ENCODE peak calls at places on chromosomes 12 and 14, in seven cellular contexts. A is ascending aorta, Q is HEK293T, R is T47D, X is endodermal cell, P is mesendoderm, U is stomach. H is an unnamed sample.

GRCh38 chr12:69052613-69053408 is 119.8 kb upstream of the CPM start:
- DNase-seq in A (no peak), Q (no peak), R (no peak), X (peak; percentile 90), P (peak; percentile 91), U (no peak), H (peak; percentile 75)

GRCh38 chr12:57214398-57214781 is 2.2 kb upstream of the NXPH4 start:
- DNase-seq in A (no peak), Q (peak; percentile 82), R (peak; percentile 77), X (peak; percentile 95), P (peak; percentile 80), U (peak; percentile 69), H (peak; percentile 69)

GRCh38 chr14:60632257-60632656 is 17.0 kb downstream of the SIX1 start:
- DNase-seq in A (no peak), Q (no peak), R (no peak), X (no peak), P (no peak), U (no peak), H (no peak)

GRCh38 chr14:54567634-54568561 is 970 bp downstream of the SAMD4A start:
- DNase-seq in A (no peak), Q (peak; percentile 48), R (peak; percentile 28), X (peak; percentile 87), P (peak; percentile 79), U (peak; percentile 50), H (peak; percentile 43)

GRCh38 chr14:88522393-88522792 is 32.4 kb downstream of the PTPN21 start:
- DNase-seq in A (no peak), Q (no peak), R (no peak), X (no peak), P (no peak), U (no peak), H (no peak)

GRCh38 chr12:27940245-27940644 is 32.3 kb downstream of the PTHLH start:
- DNase-seq in A (no peak), Q (no peak), R (no peak), X (no peak), P (no peak), U (no peak), H (no peak)

GRCh38 chr14:68401320-68401719 is 391.5 kb downstream of the ZFP36L1 start:
- DNase-seq in A (no peak), Q (no peak), R (no peak), X (no peak), P (peak; percentile 93), U (no peak), H (no peak)

GRCh38 chr12:14871886-14872285 is 13.8 kb downstream of the MGP start:
- DNase-seq in A (no peak), Q (no peak), R (no peak), X (no peak), P (no peak), U (no peak), H (no peak)

GRCh38 chr14:106308839-106309389 is 782.5 kb downstream of the TMEM121 start:
- DNase-seq in A (no peak), Q (no peak), R (no peak), X (peak; percentile 75), P (peak; percentile 49), U (peak; percentile 46), H (no peak)

GRCh38 chr14:104140213-104140462 is 1.8 kb downstream of the KIF26A start:
- DNase-seq in A (no peak), Q (no peak), R (no peak), X (no peak), P (no peak), U (no peak), H (no peak)

GRCh38 chr12:68972570-68972969 is 39.6 kb upstream of the CPM start:
- DNase-seq in A (no peak), Q (no peak), R (no peak), X (no peak), P (no peak), U (no peak), H (no peak)

GRCh38 chr12:124720687-124721500 is 142.8 kb downstream of the SCARB1 start:
- DNase-seq in A (no peak), Q (peak; percentile 44), R (no peak), X (no peak), P (no peak), U (peak; percentile 68), H (peak; percentile 63)

GRCh38 chr12:109534456-109534855 is 38.8 kb downstream of the MMAB start:
- DNase-seq in A (no peak), Q (no peak), R (no peak), X (no peak), P (no peak), U (no peak), H (no peak)

GRCh38 chr12:238116-238515 is 24.2 kb upstream of the SLC6A12 start:
- DNase-seq in A (no peak), Q (no peak), R (no peak), X (no peak), P (no peak), U (no peak), H (no peak)

GRCh38 chr12:50110127-50110761 is 1.8 kb upstream of the COX14 start:
- DNase-seq in A (no peak), Q (no peak), R (peak; percentile 16), X (no peak), P (peak; percentile 36), U (peak; percentile 70), H (no peak)

GRCh38 chr14:89399594-89400068 is 17.4 kb downstream of the FOXN3 start:
- DNase-seq in A (no peak), Q (peak; percentile 30), R (no peak), X (peak; percentile 66), P (peak; percentile 97), U (no peak), H (peak; percentile 59)

GRCh38 chr12:25017336-25017735 is 68.4 kb upstream of the BCAT1 start:
- DNase-seq in A (no peak), Q (no peak), R (no peak), X (no peak), P (no peak), U (no peak), H (no peak)

GRCh38 chr12:32455607-32456063 is 56.3 kb downstream of the FGD4 start:
- DNase-seq in A (no peak), Q (peak; percentile 34), R (peak; percentile 41), X (peak; percentile 31), P (peak; percentile 59), U (no peak), H (peak; percentile 63)

GRCh38 chr12:118432812-118433540 is 56.6 kb downstream of the SUDS3 start:
- DNase-seq in A (no peak), Q (no peak), R (no peak), X (no peak), P (no peak), U (no peak), H (peak; percentile 40)

GRCh38 chr12:7907009-7907408 is 29.0 kb downstream of the SLC2A3 start:
- DNase-seq in A (no peak), Q (peak; percentile 63), R (no peak), X (peak; percentile 96), P (peak; percentile 96), U (peak; percentile 39), H (peak; percentile 41)

GRCh38 chr14:104307246-104307626 is 168.8 kb downstream of the KIF26A start:
- DNase-seq in A (no peak), Q (no peak), R (no peak), X (no peak), P (no peak), U (no peak), H (no peak)

GRCh38 chr12:110165540-110166159 is 41.5 kb downstream of the IFT81 start:
- DNase-seq in A (no peak), Q (no peak), R (no peak), X (peak; percentile 59), P (peak; percentile 81), U (no peak), H (no peak)

GRCh38 chr12:6767592-6768384 is 1.6 kb downstream of the PTMS start:
- DNase-seq in A (no peak), Q (no peak), R (no peak), X (peak; percentile 77), P (no peak), U (no peak), H (no peak)

GRCh38 chr14:63855272-63855671 is 2.5 kb downstream of the SYNE2 start:
- DNase-seq in A (no peak), Q (no peak), R (no peak), X (no peak), P (no peak), U (no peak), H (no peak)

GRCh38 chr14:102317564-102318248 is 1.8 kb upstream of the ZNF839 start:
- DNase-seq in A (no peak), Q (no peak), R (peak; percentile 40), X (no peak), P (peak; percentile 92), U (no peak), H (no peak)

GRCh38 chr12:78746001-78746400 is 118.6 kb upstream of the SYT1 start:
- DNase-seq in A (no peak), Q (no peak), R (no peak), X (no peak), P (no peak), U (no peak), H (no peak)

GRCh38 chr12:22477166-22477893 is 67.0 kb downstream of the C2CD5 start:
- DNase-seq in A (no peak), Q (no peak), R (no peak), X (no peak), P (no peak), U (no peak), H (peak; percentile 50)

GRCh38 chr12:108995370-108995992 is 25.4 kb downstream of the SVOP start:
- DNase-seq in A (no peak), Q (no peak), R (no peak), X (no peak), P (no peak), U (no peak), H (no peak)

GRCh38 chr12:131511391-131511802 is 199.5 kb upstream of the SFSWAP start:
- DNase-seq in A (no peak), Q (no peak), R (no peak), X (peak; percentile 69), P (peak; percentile 68), U (no peak), H (no peak)

GRCh38 chr12:107759410-107759809 is 1.5 kb downstream of the PRDM4 start:
- DNase-seq in A (no peak), Q (peak; percentile 69), R (peak; percentile 50), X (no peak), P (peak; percentile 82), U (no peak), H (peak; percentile 70)